ENCODE peak calls at places on chromosomes 2 and 18, in ten cellular contexts. A, B, L, K, U, Y, X, F, D and E are unnamed samples.

GRCh38 chr2:168583710-168584521 is 127.8 kb downstream of the CERS6 start:
- DNase-seq in L (no peak), U (no peak), K (no peak), B (peak), D (no peak), X (peak), A (peak), F (no peak), Y (peak), E (no peak)

GRCh38 chr18:3048820-3049349 is 35.9 kb upstream of the LPIN2 start:
- DNase-seq in X (no peak), F (no peak), D (no peak), K (no peak), Y (no peak), U (no peak), L (peak), B (no peak), A (no peak), E (no peak)

GRCh38 chr2:240987588-240987987 is 10.8 kb upstream of the SNED1 start:
- DNase-seq in D (no peak), Y (no peak), B (no peak), A (peak), X (no peak), U (peak), F (no peak), L (no peak), K (no peak), E (no peak)

GRCh38 chr2:182499706-182500470 is 73.1 kb upstream of the PDE1A start:
- DNase-seq in A (no peak), B (no peak), D (no peak), U (peak), F (no peak), K (no peak), Y (peak), X (no peak), L (no peak), E (no peak)

GRCh38 chr18:28884304-28884703 is 707.4 kb upstream of the CDH2 start:
- DNase-seq in Y (no peak), X (peak), A (no peak), F (no peak), B (peak), L (no peak), D (no peak), U (no peak), K (no peak), E (no peak)

GRCh38 chr2:44680983-44681481 is 260.5 kb upstream of the SIX3 start:
- DNase-seq in D (no peak), X (no peak), K (no peak), U (no peak), L (no peak), A (no peak), B (no peak), F (no peak), Y (no peak), E (no peak)

GRCh38 chr2:29011650-29012060 is 30.6 kb downstream of the TOGARAM2 start:
- DNase-seq in A (peak), F (no peak), U (peak), X (no peak), Y (no peak), B (no peak), L (peak), K (no peak), D (peak), E (peak)

GRCh38 chr2:222470802-222471468 is 46.6 kb downstream of the SGPP2 start:
- DNase-seq in X (no peak), A (no peak), L (no peak), B (no peak), F (no peak), D (no peak), U (no peak), Y (no peak), K (no peak), E (no peak)

GRCh38 chr2:40244251-40245010 is 207.5 kb downstream of the SLC8A1 start:
- DNase-seq in X (peak), K (no peak), D (peak), B (peak), A (peak), Y (peak), F (peak), U (peak), L (peak), E (peak)

GRCh38 chr2:206981739-206982336 is 42.5 kb downstream of the CPO start:
- DNase-seq in D (peak), X (peak), F (peak), B (peak), K (peak), L (peak), U (peak), Y (peak), A (peak), E (peak)

GRCh38 chr2:147019296-147019695 is 825.5 kb upstream of the ACVR2A start:
- DNase-seq in B (no peak), F (no peak), D (no peak), X (no peak), L (no peak), K (no peak), U (no peak), A (no peak), Y (peak), E (no peak)

GRCh38 chr18:13216732-13217465 is 1.7 kb upstream of the LDLRAD4 start:
- DNase-seq in B (no peak), F (peak), K (peak), D (no peak), L (no peak), U (peak), A (peak), Y (no peak), X (no peak), E (peak)

GRCh38 chr18:54215069-54215468 is 9.4 kb downstream of the MBD2 start:
- DNase-seq in D (no peak), Y (peak), A (no peak), U (no peak), F (no peak), L (no peak), K (no peak), B (no peak), X (peak), E (no peak)

GRCh38 chr2:128734521-128735295 is 416.0 kb upstream of the HS6ST1 start:
- DNase-seq in B (no peak), A (peak), X (no peak), D (peak), Y (peak), F (no peak), U (no peak), L (peak), K (no peak), E (no peak)

GRCh38 chr2:154233231-154233630 is 361.5 kb downstream of the GALNT13 start:
- DNase-seq in A (no peak), K (no peak), Y (no peak), B (no peak), U (no peak), L (no peak), D (no peak), X (no peak), F (no peak), E (no peak)

GRCh38 chr2:173631123-173631450 is 276.4 kb downstream of the CDCA7 start:
- DNase-seq in X (no peak), K (no peak), B (peak), U (peak), Y (peak), D (no peak), L (no peak), A (no peak), F (no peak), E (peak)

GRCh38 chr2:234496835-234497591 is at the start of gene ARL4C:
- DNase-seq in U (peak), Y (peak), X (peak), A (peak), B (peak), L (no peak), D (peak), K (no peak), F (peak), E (peak)

GRCh38 chr2:2574401-2575184 is 243.5 kb upstream of the MYT1L start:
- DNase-seq in B (no peak), D (no peak), X (no peak), U (no peak), A (no peak), K (peak), L (peak), Y (no peak), F (no peak), E (no peak)
- TF ChIP-seq CTCF in B (no peak), D (no peak), X (no peak), U (no peak), A (no peak), K (no peak), L (no peak), Y (no peak), F (no peak), E (no peak)

GRCh38 chr18:10951631-10952544 is 197.5 kb downstream of the PIEZO2 start:
- DNase-seq in A (no peak), D (no peak), Y (no peak), F (no peak), U (no peak), B (no peak), K (no peak), L (no peak), X (no peak), E (no peak)
- TF ChIP-seq CTCF in A (no peak), D (no peak), Y (no peak), F (no peak), U (no peak), B (no peak), K (no peak), L (no peak), X (no peak), E (no peak)

GRCh38 chr2:85011747-85012146 is 40.8 kb downstream of the KCMF1 start:
- DNase-seq in B (no peak), D (no peak), A (no peak), X (no peak), U (no peak), Y (no peak), K (no peak), L (no peak), F (no peak), E (no peak)
- TF ChIP-seq CTCF in B (peak), D (no peak), A (no peak), X (no peak), U (no peak), Y (peak), K (no peak), L (no peak), F (no peak), E (no peak)

DNA sequence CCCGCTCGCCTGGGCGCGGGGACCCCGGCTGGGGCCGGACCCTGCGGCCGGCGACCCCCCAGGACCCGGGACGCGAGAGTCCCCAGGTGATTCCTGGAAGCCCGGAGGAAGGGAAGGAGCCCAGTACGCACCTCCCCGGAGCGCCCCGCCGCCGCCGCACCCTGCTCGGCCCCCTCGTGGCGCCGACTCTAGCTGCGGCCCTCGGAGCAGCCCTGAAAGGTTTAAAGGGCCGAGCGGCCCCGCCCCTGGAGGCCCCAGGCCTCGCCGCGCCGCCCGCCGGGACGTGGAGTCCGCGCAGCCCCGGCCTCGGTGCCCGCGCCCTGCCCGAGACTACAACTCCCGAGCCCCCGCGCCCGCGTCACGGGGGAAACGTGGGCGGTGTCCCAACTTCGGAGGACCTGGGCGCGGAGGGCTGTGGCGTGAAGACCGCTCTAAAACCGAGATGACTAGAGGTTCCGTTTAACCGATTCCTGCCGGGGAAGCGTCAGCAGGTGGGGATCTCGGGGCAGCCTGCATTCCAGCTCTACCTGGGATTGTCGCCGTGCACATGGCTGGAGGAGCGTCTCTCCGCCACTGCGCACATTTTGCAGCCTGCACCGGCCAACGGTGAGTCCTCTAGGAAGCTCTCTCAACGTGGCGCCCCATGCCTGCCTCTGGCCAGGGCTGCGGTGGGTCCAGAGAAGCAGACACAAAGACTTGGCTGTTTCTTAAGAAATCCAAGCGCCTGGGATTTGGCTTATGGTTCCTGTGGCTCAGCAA is at the start of gene TMEM150A:
- DNase-seq in K (peak), U (peak), Y (peak), B (peak), D (peak), F (peak), A (peak), L (peak), X (peak), E (peak)
- TF ChIP-seq CTCF in K (no peak), U (peak), Y (no peak), B (no peak), D (no peak), F (peak), A (peak), L (peak), X (peak), E (peak)

DNA sequence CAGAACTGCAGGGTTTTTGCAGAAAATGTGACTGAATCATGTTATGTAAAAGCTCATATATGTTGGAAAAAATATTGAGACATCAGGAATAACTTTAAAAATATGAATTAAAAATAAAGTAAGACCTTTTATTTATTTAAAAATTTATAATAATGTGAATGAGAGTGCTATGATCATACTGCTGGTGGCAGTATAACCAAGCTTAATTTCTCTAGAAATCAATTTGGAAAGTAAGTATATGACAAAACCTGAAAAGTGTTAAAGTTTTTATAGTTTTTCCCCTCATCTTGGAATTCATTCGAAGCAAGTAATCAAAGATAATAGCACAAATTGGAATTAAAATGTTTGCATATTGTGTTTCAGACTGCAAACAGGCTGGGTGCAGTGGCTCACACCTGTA is 7.5 kb downstream of the SLC39A10 start:
- DNase-seq in K (no peak), U (no peak), L (no peak), A (no peak), X (no peak), D (no peak), F (no peak), B (peak), Y (peak), E (no peak)
- TF ChIP-seq CTCF in K (no peak), U (no peak), L (no peak), A (no peak), X (no peak), D (no peak), F (no peak), B (peak), Y (peak), E (peak)

DNA sequence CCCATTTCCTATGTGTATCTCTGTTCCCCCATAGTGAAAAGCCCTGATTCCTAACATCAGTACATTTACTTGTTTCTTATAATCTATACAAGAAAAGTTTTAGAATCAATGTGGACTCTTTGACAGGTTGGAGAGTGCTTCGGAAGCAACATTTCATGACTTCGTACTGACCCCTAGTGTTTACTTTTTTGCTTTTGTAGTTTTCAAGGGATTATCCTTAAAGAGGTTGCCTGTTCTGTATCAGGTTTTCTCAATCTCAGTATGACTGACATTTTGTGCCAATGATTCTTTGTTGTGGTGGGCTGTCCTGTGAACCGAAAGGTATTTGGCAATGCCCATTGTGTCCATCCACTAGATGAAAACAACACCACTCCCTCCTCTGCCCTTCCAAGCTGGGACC is 43.3 kb upstream of the SERPINB2 start:
- DNase-seq in Y (peak), B (peak), D (no peak), U (no peak), K (no peak), X (peak), F (no peak), L (no peak), A (no peak), E (no peak)
- TF ChIP-seq CTCF in Y (peak), B (peak), D (peak), U (no peak), K (no peak), X (peak), F (peak), L (no peak), A (peak), E (peak)

GRCh38 chr2:201233192-201234166 is 26.9 kb upstream of the CASP8 start:
- DNase-seq in B (peak), X (peak), F (peak), L (no peak), A (peak), K (no peak), Y (peak), D (peak), U (peak), E (peak)
- TF ChIP-seq CTCF in B (no peak), X (no peak), F (no peak), L (no peak), A (no peak), K (no peak), Y (no peak), D (no peak), U (no peak), E (no peak)

DNA sequence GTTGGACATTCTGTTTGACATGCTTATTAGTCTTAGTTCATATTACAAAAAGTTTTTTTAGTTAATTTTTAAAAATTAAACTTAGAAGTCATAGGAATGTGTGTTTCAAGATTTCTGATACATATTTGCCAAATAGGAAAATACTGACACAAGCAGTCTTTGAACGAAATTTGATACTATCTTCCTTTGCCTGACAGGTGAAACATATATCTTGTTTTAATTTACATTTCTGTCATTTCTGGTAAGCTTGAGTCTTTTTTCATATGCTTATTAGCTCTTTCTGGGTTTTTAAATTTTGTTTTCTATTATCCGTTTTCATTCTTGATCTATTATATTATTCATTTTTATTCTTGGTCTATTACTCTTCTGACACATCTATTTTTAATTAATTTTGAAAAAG is 24.5 kb downstream of the ITGAV start:
- DNase-seq in L (no peak), U (no peak), F (no peak), D (no peak), A (no peak), Y (no peak), B (no peak), X (no peak), K (no peak), E (no peak)
- TF ChIP-seq CTCF in L (no peak), U (no peak), F (no peak), D (no peak), A (no peak), Y (no peak), B (no peak), X (no peak), K (no peak), E (no peak)